ENCODE peak calls at places on chromosomes 1 and 21, in five cellular contexts. C, L, I, S and U are unnamed samples.

GRCh38 chr1:15948091-15948591 is 27.8 kb downstream of the ZBTB17 start:
- DNase-seq in L (no peak), I (no peak), C (no peak), S (no peak), U (peak)

GRCh38 chr1:199161766-199162303 is 523.0 kb downstream of the PTPRC start:
- DNase-seq in C (no peak), I (no peak), L (no peak), S (no peak), U (no peak)

GRCh38 chr1:29393451-29393826 is 157.1 kb downstream of the PTPRU start:
- DNase-seq in L (no peak), S (no peak), I (no peak), C (no peak), U (no peak)

GRCh38 chr1:219582310-219582709 is 30.6 kb downstream of the ZC3H11B start:
- DNase-seq in L (no peak), S (no peak), I (no peak), C (peak), U (peak)

GRCh38 chr1:119702384-119702783 is 9.3 kb upstream of the PHGDH start:
- DNase-seq in I (no peak), L (no peak), S (no peak), C (peak), U (no peak)

GRCh38 chr1:241610056-241610815 is 29.9 kb downstream of the CHML start:
- DNase-seq in L (no peak), C (peak), S (peak), I (no peak), U (peak)

GRCh38 chr1:42319128-42319851 is 15.7 kb downstream of the FOXJ3 start:
- DNase-seq in S (no peak), I (no peak), L (no peak), C (peak), U (peak)

GRCh38 chr1:48572632-48573258 is 100.7 kb upstream of the SPATA6 start:
- DNase-seq in C (peak), L (peak), S (peak), I (peak), U (peak)

GRCh38 chr1:235327559-235328270 is at the start of gene ARID4B:
- DNase-seq in L (no peak), C (no peak), I (no peak), S (no peak), U (peak)

GRCh38 chr1:59108481-59109317 is 188.2 kb upstream of the FGGY start:
- DNase-seq in S (no peak), C (no peak), L (no peak), I (no peak), U (no peak)

GRCh38 chr1:173861731-173862145 is 6.1 kb downstream of the GAS5 start:
- DNase-seq in I (no peak), L (peak), S (no peak), C (no peak), U (no peak)

GRCh38 chr1:110948038-110948810 is 15.5 kb downstream of the LRIF1 start:
- DNase-seq in I (no peak), C (peak), S (no peak), L (no peak), U (peak)

DNA sequence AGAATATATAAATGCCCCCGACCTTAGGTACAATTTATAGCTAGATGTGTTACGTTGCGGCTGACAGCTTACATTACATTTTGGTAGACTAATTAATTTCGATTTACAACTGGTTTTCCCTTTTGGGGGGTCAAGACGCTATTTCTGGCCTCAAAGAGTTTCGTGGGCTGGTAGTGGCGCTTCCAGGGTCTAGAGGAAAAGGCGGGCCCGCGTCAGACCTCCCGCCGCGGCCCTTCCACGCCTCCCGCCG is 391 bp downstream of the IFT25 start:
- DNase-seq in I (no peak), C (no peak), L (no peak), S (no peak), U (no peak)
- H2BK120ac ChIP-seq in I (no peak), C (no peak), L (no peak), S (no peak), U (peak)

DNA sequence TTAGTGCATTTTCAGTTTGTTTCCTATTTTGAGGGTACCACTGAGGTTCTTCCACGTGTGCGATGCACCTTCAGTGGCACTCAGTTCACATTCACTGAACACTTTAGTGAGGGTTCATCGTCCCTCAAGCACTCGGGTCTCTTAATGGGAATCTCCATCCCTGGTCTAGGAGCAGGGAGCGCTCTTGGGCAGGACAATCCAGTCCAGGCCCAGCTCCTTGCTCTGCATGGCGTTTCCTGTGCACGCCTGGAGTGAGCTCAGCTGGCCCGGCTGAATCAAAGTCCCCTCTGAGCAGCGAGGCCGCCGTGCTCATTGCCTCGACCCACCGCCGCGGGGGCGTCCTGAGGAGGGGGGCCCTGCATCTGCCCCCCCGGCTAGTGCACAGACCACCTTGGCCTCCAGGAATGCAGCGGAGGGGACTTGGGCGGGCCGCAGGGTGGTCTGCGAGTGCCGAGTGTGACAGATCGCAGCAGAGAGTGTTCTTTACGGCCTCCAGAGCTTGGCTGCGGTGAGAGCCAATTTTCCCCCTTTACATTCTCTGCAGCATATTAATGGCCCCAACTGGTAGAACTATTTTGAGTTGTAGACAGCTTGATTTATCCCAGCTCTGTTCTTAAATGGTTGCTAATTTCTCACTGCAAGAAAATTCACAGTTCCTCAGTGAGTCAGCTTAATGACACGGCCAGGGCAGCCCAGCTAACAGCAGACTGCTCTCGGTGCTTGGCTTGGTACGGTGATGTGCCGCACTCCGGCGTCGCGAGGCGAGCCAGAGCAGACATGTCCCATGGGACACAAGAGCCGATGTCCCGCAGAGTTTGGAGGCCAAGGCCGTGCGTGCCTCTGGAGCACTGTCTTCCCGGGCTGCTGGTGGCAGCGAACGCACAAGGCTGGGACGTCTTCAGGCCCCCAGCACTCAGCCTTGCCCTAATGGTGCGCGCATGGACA is 39.8 kb downstream of the SNAP47 start:
- DNase-seq in L (no peak), C (no peak), I (no peak), S (no peak), U (peak)
- H3K14ac ChIP-seq in L (no peak), C (no peak), I (no peak), S (peak), U (no peak)

DNA sequence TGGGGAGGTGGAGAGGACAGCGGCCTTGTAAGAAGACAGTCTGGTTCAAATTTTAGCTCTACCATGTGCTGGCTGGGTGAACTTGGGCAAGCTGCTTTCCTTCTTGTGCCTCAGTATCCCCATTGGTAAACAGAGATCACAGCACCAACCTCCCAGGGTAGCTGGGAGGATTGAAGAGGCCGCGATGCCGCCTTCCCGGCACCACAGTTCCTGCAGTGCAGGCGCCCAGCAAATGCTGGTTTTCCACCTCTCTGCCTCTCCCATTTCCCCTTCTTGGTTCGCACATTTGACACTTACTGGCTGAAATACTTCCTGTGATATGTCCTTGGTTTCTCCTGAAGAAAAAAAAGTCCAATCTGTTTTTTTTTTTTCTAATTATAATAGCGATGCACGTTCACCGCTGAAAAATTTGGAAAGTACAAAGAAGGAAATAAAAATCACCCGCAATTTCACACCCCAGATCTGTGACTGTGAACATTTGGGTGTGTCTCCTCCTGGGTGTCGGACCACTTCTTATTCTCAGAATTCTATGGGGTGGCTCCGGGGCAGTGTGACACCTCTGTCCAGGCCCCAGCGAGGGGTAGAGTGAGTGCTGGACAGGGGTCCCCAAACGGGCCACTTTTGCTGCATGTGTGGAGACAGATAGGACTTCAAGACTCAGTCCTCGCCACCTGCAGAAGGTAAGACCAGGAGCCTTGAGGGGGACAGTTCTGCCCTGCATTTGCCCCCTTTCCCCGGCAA is 73.1 kb downstream of the RUNX3 start:
- DNase-seq in L (no peak), I (no peak), C (no peak), S (no peak), U (no peak)
- H3K9ac ChIP-seq in L (no peak), I (no peak), C (no peak), S (no peak), U (no peak)

GRCh38 chr1:93702102-93702827 is 20.6 kb upstream of the BCAR3 start:
- DNase-seq in C (no peak), L (peak), S (no peak), I (no peak), U (no peak)
- H2BK120ac ChIP-seq in C (peak), L (no peak), S (no peak), I (no peak), U (peak)

GRCh38 chr1:54488065-54488750 is 59.8 kb upstream of the ACOT11 start:
- DNase-seq in S (peak), C (peak), L (peak), I (peak), U (peak)

GRCh38 chr1:54487571-54488050 is 60.4 kb upstream of the ACOT11 start:
- DNase-seq in L (peak), I (no peak), S (no peak), C (no peak), U (no peak)

GRCh38 chr1:54488831-54489626 is 59.0 kb upstream of the ACOT11 start:
- DNase-seq in I (peak), S (peak), L (peak), C (peak), U (peak)

GRCh38 chr1:54489627-54490240 is 58.3 kb upstream of the ACOT11 start:
- DNase-seq in I (no peak), S (no peak), L (no peak), C (no peak), U (no peak)

GRCh38 chr1:54490361-54491248 is 57.4 kb upstream of the ACOT11 start:
- DNase-seq in C (no peak), S (no peak), L (peak), I (peak), U (no peak)
- H3K14ac ChIP-seq in C (no peak), S (no peak), L (no peak), I (no peak), U (no peak)

GRCh38 chr1:52424238-52424637 is 19.8 kb downstream of the PRPF38A start:
- DNase-seq in S (no peak), C (peak), L (no peak), I (no peak), U (peak)

GRCh38 chr1:52423771-52424170 is 19.4 kb downstream of the PRPF38A start:
- DNase-seq in I (no peak), L (no peak), S (no peak), C (no peak), U (peak)

GRCh38 chr1:52423055-52423454 is 18.7 kb downstream of the PRPF38A start:
- DNase-seq in C (no peak), L (no peak), S (no peak), I (no peak), U (no peak)

GRCh38 chr1:52416811-52417210 is 12.4 kb downstream of the PRPF38A start:
- DNase-seq in S (no peak), I (no peak), L (no peak), C (no peak), U (no peak)

GRCh38 chr1:52420713-52421112 is 16.3 kb downstream of the PRPF38A start:
- DNase-seq in L (no peak), I (no peak), S (no peak), C (no peak), U (no peak)
- H3K9ac ChIP-seq in L (no peak), I (no peak), S (no peak), C (no peak), U (no peak)

GRCh38 chr21:27424601-27425000 is 457.7 kb upstream of the ADAMTS5 start:
- DNase-seq in S (no peak), L (no peak), I (no peak), C (peak), U (peak)
- H2BK120ac ChIP-seq in S (no peak), L (no peak), I (peak), C (peak), U (no peak)